ENCODE peak calls at places on chromosomes 5 and 9, in nine cellular contexts. U is AG08396; K is AML-193; H is adrenal gland; G is memory B cell; M is mammary epithelial cell; A is iPS-NIHi11; Y is activated CD4-positive, alpha-beta T cell treated with anti-CD3 and anti-CD28 coated beads for 24 hours; V is SHP77. R is an unnamed sample.

GRCh38 chr5:138753794-138754698 is 821 bp downstream of the CTNNA1 start:
- DNase-seq in U (peak; percentile 85), K (peak; percentile 23), H (peak; percentile 98), G (peak; percentile 18), M (peak; percentile 73), A (peak; percentile 74), Y (peak; percentile 60), V (peak; percentile 86), R (peak; percentile 65)

GRCh38 chr5:42064821-42065220 is 139.7 kb downstream of the FBXO4 start:
- DNase-seq in U (no peak), K (no peak), H (no peak), G (no peak), M (peak; percentile 96), A (no peak), Y (no peak), V (no peak), R (peak; percentile 73)

GRCh38 chr5:78547731-78548189 is 100.8 kb downstream of the LHFPL2 start:
- DNase-seq in U (no peak), K (no peak), H (peak; percentile 58), G (no peak), M (no peak), A (no peak), Y (no peak), V (no peak), R (no peak)

GRCh38 chr5:55899344-55899743 is 48.2 kb downstream of the IL31RA start:
- DNase-seq in U (peak; percentile 31), K (no peak), H (no peak), G (no peak), M (peak; percentile 22), A (no peak), Y (no peak), V (no peak), R (no peak)

GRCh38 chr5:177550120-177550519 is 4.2 kb downstream of the FAM193B start:
- DNase-seq in U (no peak), K (no peak), H (no peak), G (no peak), M (no peak), A (no peak), Y (no peak), V (no peak), R (no peak)

GRCh38 chr9:73081979-73082657 is 69.5 kb upstream of the ANXA1 start:
- DNase-seq in U (peak; percentile 60), K (peak; percentile 50), H (no peak), G (no peak), M (peak; percentile 24), A (peak; percentile 72), Y (no peak), V (peak; percentile 22), R (no peak)

GRCh38 chr9:78133751-78134150 is 102.1 kb upstream of the CEP78 start:
- DNase-seq in U (no peak), K (no peak), H (no peak), G (no peak), M (peak; percentile 27), A (no peak), Y (no peak), V (no peak), R (no peak)

GRCh38 chr9:36625006-36625600 is 52.4 kb downstream of the MELK start:
- DNase-seq in U (peak; percentile 88), K (no peak), H (peak; percentile 88), G (no peak), M (peak; percentile 85), A (peak; percentile 26), Y (no peak), V (no peak), R (peak; percentile 27)

GRCh38 chr9:84493284-84493947 is 152.9 kb upstream of the SLC28A3 start:
- DNase-seq in U (no peak), K (no peak), H (no peak), G (no peak), M (no peak), A (no peak), Y (no peak), V (peak; percentile 33), R (no peak)

GRCh38 chr5:31811210-31811609 is 172.3 kb downstream of the PDZD2 start:
- DNase-seq in U (peak; percentile 83), K (no peak), H (peak; percentile 57), G (no peak), M (peak; percentile 87), A (no peak), Y (no peak), V (no peak), R (peak; percentile 86)

GRCh38 chr5:109407913-109408312 is 1.9 kb downstream of the PJA2 start:
- DNase-seq in U (no peak), K (peak; percentile 59), H (no peak), G (no peak), M (no peak), A (no peak), Y (no peak), V (no peak), R (no peak)

R was measured in foreskin keratinocyte.